ENCODE peak calls at places on chromosomes 2 and 18, in six cellular contexts. M is BE2C, G is AG09319, A is A549, K is RWPE1, Y is GM10248. B is an unnamed sample.

GRCh38 chr2:140177081-140177480 is 1396.9 kb upstream of the NXPH2 start:
- DNase-seq in M (no peak), G (no peak), A (no peak), K (no peak), Y (no peak), B (no peak)

GRCh38 chr2:129740504-129740903 is 239.0 kb upstream of the RAB6C start:
- DNase-seq in M (no peak), G (no peak), A (no peak), K (no peak), Y (no peak), B (no peak)

GRCh38 chr18:45370190-45371010 is 244.9 kb upstream of the SLC14A2 start:
- DNase-seq in M (peak), G (peak), A (no peak), K (no peak), Y (no peak), B (no peak)

GRCh38 chr18:58943896-58944295 is 79.2 kb downstream of the ZNF532 start:
- DNase-seq in M (no peak), G (no peak), A (no peak), K (no peak), Y (no peak), B (peak)

GRCh38 chr2:30421551-30422436 is 25.3 kb upstream of the LCLAT1 start:
- DNase-seq in M (peak), G (peak), A (no peak), K (no peak), Y (no peak), B (no peak)

GRCh38 chr2:138275881-138276280 is 225.7 kb upstream of the SPOPL start:
- DNase-seq in M (no peak), G (no peak), A (peak), K (peak), Y (no peak), B (no peak)

GRCh38 chr2:160379399-160379798 is 114.2 kb downstream of the RBMS1 start:
- DNase-seq in M (no peak), G (peak), A (peak), K (no peak), Y (no peak), B (no peak)

GRCh38 chr2:102358496-102358895 is 2.9 kb downstream of the IL18R1 start:
- DNase-seq in M (no peak), G (no peak), A (no peak), K (no peak), Y (no peak), B (no peak)

GRCh38 chr18:36325846-36326245 is 28.3 kb downstream of the FHOD3 start:
- DNase-seq in M (no peak), G (no peak), A (no peak), K (no peak), Y (no peak), B (no peak)

GRCh38 chr2:118554616-118555015 is 292.8 kb downstream of the EN1 start:
- DNase-seq in M (no peak), G (no peak), A (no peak), K (peak), Y (no peak), B (no peak)
- TF ChIP-seq CTCF in M (peak), G (peak), A (no peak), K (no peak), Y (no peak), B (no peak)

DNA sequence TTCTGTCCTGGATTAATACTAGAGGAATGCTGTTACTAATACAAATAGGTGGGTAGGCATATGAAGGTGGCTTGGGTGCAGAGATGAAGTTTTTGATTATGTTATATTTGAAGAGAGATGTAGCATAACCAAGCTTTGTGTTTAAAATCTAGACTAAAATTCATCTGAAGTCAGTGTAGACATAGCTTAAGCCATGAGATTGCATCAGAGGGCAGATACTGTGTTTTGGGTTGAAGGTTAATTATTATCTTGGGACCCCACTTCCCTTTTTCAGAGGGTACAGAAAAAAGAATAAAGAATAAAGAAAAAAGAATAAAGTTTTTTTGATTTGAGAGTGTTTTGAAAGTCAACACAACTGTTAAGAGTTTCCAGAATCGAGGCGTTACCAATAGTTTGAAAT is 13.0 kb downstream of the PPM1B start:
- DNase-seq in M (no peak), G (no peak), A (no peak), K (no peak), Y (no peak), B (no peak)
- TF ChIP-seq CTCF in M (no peak), G (no peak), A (no peak), K (no peak), Y (no peak), B (no peak)

DNA sequence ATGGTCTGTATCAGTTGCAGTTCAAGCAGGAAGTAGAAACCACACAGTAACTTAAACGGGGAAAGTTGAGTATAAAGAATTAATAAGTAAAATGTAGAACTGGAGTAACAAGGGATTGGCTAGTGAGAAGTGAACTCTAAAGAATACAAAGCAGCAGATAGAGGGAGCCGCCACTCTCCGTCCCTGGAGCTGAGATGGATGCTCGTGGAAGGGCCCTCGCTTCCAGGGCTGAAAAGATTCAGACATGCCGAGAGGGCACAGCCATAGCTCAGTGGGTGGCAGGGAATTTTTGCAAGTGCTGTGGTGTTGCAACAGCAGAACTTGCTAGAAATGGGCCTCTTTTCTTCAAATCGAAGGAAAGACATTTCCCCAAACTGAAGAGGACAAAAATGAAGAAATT is 155.8 kb downstream of the COL6A3 start:
- DNase-seq in M (peak), G (no peak), A (no peak), K (no peak), Y (no peak), B (no peak)
- TF ChIP-seq CTCF in M (peak), G (no peak), A (no peak), K (no peak), Y (no peak), B (no peak)

DNA sequence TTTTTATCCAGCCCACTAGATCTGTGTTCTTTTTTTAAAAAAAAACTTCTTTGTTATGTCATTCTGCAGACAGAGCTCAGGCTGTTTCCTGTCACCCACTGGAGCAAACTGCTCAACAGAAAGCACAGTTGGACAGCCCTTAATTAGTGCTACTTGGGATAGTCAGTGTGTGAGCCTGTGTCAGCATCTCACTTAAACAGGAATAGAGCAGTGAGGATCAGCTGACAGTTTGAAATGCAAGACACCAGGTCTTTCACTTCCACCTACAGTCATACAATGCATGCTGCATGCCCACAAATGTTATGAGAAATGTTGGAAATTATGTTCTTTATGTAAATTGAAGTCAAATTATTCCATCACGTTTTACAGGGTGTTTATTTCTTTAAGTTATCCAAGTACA is 174.9 kb downstream of the NR4A2 start:
- DNase-seq in M (no peak), G (no peak), A (no peak), K (no peak), Y (no peak), B (no peak)
- TF ChIP-seq CTCF in M (no peak), G (no peak), A (no peak), K (no peak), Y (no peak), B (no peak)

DNA sequence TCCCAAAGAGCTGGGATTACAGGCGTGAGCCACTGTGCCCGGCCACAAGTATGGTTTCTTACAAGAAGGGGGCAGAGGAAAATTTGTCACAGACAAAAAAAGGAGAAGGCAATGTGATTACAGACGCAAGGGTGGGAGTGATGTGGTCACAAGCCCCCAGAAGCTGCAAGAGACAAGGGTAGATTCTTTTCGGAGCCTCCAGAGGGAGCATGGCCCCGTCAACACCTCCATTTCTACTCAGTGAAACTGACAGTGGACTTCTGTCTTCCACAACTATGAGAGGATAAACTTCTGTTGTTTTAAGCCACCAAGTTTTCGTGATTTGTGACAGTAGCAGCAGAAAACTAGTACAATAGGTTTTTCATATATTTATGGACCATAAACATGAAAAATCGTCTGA is 2.1 kb upstream of the TCF7L1 start:
- DNase-seq in M (peak), G (no peak), A (peak), K (no peak), Y (no peak), B (peak)
- TF ChIP-seq CTCF in M (peak), G (peak), A (peak), K (no peak), Y (peak), B (peak)

GRCh38 chr18:25306671-25307070 is 45.3 kb downstream of the ZNF521 start:
- DNase-seq in M (no peak), G (no peak), A (no peak), K (no peak), Y (no peak), B (no peak)

GRCh38 chr18:25313274-25313673 is 38.7 kb downstream of the ZNF521 start:
- DNase-seq in M (no peak), G (no peak), A (no peak), K (no peak), Y (no peak), B (no peak)

GRCh38 chr18:25305584-25305983 is 46.4 kb downstream of the ZNF521 start:
- DNase-seq in M (no peak), G (no peak), A (no peak), K (no peak), Y (no peak), B (no peak)

GRCh38 chr18:25314824-25315223 is 37.1 kb downstream of the ZNF521 start:
- DNase-seq in M (no peak), G (no peak), A (no peak), K (no peak), Y (no peak), B (no peak)

GRCh38 chr18:25310045-25310444 is 41.9 kb downstream of the ZNF521 start:
- DNase-seq in M (no peak), G (no peak), A (no peak), K (no peak), Y (no peak), B (no peak)
- TF ChIP-seq CTCF in M (no peak), G (no peak), A (no peak), K (no peak), Y (peak), B (no peak)

GRCh38 chr2:1910562-1911256 is 166.4 kb upstream of the PXDN start:
- DNase-seq in M (no peak), G (no peak), A (no peak), K (no peak), Y (no peak), B (peak)
- TF ChIP-seq CTCF in M (no peak), G (no peak), A (no peak), K (no peak), Y (no peak), B (peak)

GRCh38 chr18:49250819-49251388 is 209.5 kb downstream of the DYM start:
- DNase-seq in M (peak), G (no peak), A (peak), K (no peak), Y (no peak), B (peak)
- TF ChIP-seq CTCF in M (peak), G (peak), A (peak), K (no peak), Y (no peak), B (peak)

GRCh38 chr2:167827352-167828097 is 419.9 kb downstream of the STK39 start:
- DNase-seq in M (no peak), G (no peak), A (no peak), K (no peak), Y (no peak), B (no peak)
- TF ChIP-seq CTCF in M (no peak), G (no peak), A (no peak), K (no peak), Y (no peak), B (no peak)

DNA sequence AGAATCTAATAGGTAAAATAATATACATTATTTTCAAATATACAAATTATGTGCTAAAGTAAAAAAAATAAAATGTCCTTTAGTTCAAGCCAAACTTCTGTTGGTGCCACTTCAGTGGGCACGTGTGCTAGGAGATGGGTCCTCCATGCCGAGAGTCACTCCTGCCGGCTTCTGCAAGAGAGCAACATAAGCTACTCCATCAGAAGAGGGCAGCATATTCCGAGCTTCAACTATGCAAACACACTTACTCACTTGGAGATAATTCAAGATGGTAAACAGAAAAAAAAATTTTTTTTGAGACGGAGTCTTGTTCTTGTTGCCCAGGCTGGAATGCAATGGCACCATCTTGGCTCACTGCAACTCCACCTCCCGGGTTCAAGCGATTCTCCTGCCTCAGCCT is 24.4 kb downstream of the CNOT11 start:
- DNase-seq in M (no peak), G (no peak), A (peak), K (no peak), Y (no peak), B (peak)
- TF ChIP-seq CTCF in M (no peak), G (no peak), A (peak), K (no peak), Y (no peak), B (peak)